ENCODE peak calls at places on chromosome 18, in four cellular contexts. L is colonic mucosa, Y is iPS DF 6.9, B is pancreas. U is an unnamed sample. For H3K27me3, the result is how much of the 10 kb centered on the place peaks cover.

GRCh38 chr18:9172506-9173127 is 36.0 kb downstream of the ANKRD12 start:
- DNase-seq in B (no peak), L (no peak), Y (no peak), U (no peak)

GRCh38 chr18:41237317-41237716 is 717.7 kb upstream of the PIK3C3 start:
- DNase-seq in B (no peak), Y (no peak), L (no peak), U (no peak)

GRCh38 chr18:5197032-5197434 is at the start of gene AKAIN1:
- DNase-seq in B (peak), Y (no peak), L (no peak), U (peak)

GRCh38 chr18:74012954-74013630 is 134.5 kb downstream of the FBXO15 start:
- DNase-seq in L (no peak), B (no peak), Y (no peak), U (no peak)

GRCh38 chr18:14908541-14908940 is 160.6 kb downstream of the ANKRD30B start:
- DNase-seq in B (no peak), Y (no peak), L (no peak), U (no peak)

GRCh38 chr18:51513525-51513924 is 316.0 kb upstream of the MEX3C start:
- DNase-seq in Y (no peak), B (no peak), L (no peak), U (no peak)

GRCh38 chr18:31102020-31102684 is at the start of gene DSC2:
- DNase-seq in B (peak), Y (no peak), L (peak), U (peak)

GRCh38 chr18:61322265-61322873 is 10.9 kb upstream of the CDH20 start:
- DNase-seq in L (peak), B (peak), Y (no peak), U (peak)

GRCh38 chr18:54558609-54559585 is 32.1 kb upstream of the DYNAP start:
- DNase-seq in B (no peak), L (peak), Y (no peak), U (no peak)

GRCh38 chr18:37561986-37562385 is 3.6 kb downstream of the CELF4 start:
- DNase-seq in Y (no peak), B (no peak), L (no peak), U (no peak)

GRCh38 chr18:9204659-9205058 is 68.1 kb downstream of the ANKRD12 start:
- DNase-seq in L (no peak), Y (no peak), B (no peak), U (no peak)

GRCh38 chr18:12376034-12376717 is 851 bp downstream of the AFG3L2 start:
- DNase-seq in L (peak), B (peak), Y (no peak), U (peak)

GRCh38 chr18:13220326-13220991 is 1.9 kb downstream of the LDLRAD4 start:
- DNase-seq in Y (no peak), B (no peak), L (peak), U (peak)

GRCh38 chr18:811192-812122 is 585 bp downstream of the YES1 start:
- DNase-seq in B (no peak), Y (no peak), L (peak), U (peak)

DNA sequence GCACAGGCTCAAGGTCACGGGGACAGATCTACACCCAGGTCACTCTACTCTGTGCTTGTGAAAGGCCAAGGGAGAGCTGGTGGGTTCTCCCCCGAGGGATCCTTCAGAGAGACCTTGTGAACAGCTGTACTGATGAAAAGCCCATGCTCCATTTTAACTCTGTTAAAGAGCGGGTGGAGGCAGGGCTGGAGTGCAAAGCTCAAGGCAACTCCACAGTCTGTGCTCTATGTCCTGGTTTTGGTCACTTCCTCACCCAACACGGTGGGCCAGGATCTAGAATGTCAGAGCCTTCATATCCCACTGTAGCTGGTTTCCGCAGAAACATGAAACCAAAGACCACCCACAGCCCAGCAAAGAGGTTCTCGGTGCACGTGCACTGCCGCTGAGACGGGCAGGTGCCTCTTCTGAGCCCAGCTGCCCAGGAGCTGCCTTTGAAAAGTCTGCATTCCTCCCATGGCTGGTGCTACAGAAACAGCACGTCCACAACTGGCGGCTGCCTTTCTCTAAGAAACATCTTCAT is 177.1 kb downstream of the LAMA1 start:
- DNase-seq in L (no peak), Y (no peak), B (no peak), U (no peak)
- H3K27me3 ChIP-seq in L (under half), Y (under half), B (under half), U (under half)

GRCh38 chr18:77009675-77010074 is 122.9 kb downstream of the MBP start:
- DNase-seq in L (no peak), Y (no peak), B (no peak), U (no peak)

GRCh38 chr18:77008006-77008405 is 124.6 kb downstream of the MBP start:
- DNase-seq in Y (no peak), L (no peak), B (no peak), U (no peak)

GRCh38 chr18:77007251-77007650 is 125.3 kb downstream of the MBP start:
- DNase-seq in Y (no peak), L (no peak), B (no peak), U (no peak)

GRCh38 chr18:77006305-77007175 is 126.0 kb downstream of the MBP start:
- DNase-seq in B (no peak), Y (no peak), L (no peak), U (no peak)

GRCh38 chr18:77008576-77009315 is 123.8 kb downstream of the MBP start:
- DNase-seq in L (no peak), B (no peak), Y (no peak), U (no peak)
- H3K27me3 ChIP-seq in L (under half), B (under half), Y (under half), U (under half)

GRCh38 chr18:22176622-22177495 is 7.5 kb downstream of the GATA6 start:
- DNase-seq in L (peak), B (peak), Y (no peak), U (peak)
- H3K27me3 ChIP-seq in L (under half), B (under half), Y (half or more), U (half or more)

GRCh38 chr18:48975817-48976649 is 25.3 kb upstream of the SMAD7 start:
- DNase-seq in Y (no peak), L (peak), B (peak), U (peak)

GRCh38 chr18:48973731-48974130 is 23.0 kb upstream of the SMAD7 start:
- DNase-seq in B (no peak), L (peak), Y (no peak), U (peak)

GRCh38 chr18:48977914-48978313 is 27.1 kb upstream of the SMAD7 start:
- DNase-seq in Y (no peak), B (no peak), L (no peak), U (no peak)

GRCh38 chr18:48974304-48975220 is 23.8 kb upstream of the SMAD7 start:
- DNase-seq in B (no peak), Y (no peak), L (no peak), U (no peak)

DNA sequence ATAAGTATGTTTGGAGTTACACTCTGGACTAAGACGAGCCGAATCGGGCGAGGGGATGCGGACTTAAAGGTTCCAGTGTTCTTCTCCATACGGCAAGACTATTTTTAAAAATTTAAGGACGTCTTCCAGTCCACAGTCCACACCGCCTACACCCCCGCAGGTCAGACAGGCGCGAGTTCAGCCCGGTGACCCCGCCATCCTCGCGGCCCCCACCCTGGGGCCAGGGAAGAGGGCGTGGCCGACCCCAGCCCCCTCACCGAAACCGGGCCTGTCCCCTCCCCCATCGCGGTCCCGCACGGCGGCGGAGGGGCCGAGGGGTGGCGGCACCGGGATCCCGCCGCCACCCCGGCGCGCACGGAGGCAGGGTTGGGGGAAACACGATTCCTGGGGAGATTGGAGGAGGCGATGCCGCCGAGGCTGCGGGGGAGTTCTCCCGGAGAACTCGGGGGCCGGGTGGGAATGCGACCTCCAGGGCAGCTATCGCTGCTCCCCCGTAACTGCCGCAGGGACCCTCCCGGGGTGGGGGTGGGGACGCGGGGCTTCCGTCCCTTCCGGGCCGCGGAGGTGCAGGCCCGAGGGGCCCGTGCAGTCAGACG is 24.6 kb upstream of the SMAD7 start:
- DNase-seq in L (no peak), Y (no peak), B (no peak), U (no peak)
- H3K27me3 ChIP-seq in L (under half), Y (under half), B (under half), U (under half)

DNA sequence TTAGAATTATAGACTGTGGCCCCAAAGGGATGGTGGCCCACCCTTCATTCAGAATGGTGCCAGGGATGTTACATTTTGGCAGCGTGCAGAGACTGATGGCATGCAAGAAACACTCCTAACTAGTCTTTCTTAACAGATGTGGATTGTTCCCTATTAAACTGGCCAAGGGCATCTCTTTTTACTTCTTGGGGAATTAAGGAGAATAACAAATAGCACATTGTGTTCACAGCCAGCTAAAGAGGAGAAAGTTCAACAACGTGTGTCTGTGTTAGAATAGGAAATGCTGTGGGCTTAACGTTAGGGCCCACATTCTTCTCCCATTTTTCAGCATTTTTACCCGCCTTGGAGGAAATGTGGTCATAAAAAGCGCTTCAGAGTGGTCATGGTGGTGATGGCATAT is 404.8 kb downstream of the CDH2 start:
- DNase-seq in Y (no peak), B (no peak), L (no peak), U (no peak)
- H3K27me3 ChIP-seq in Y (under half), B (under half), L (under half), U (under half)

GRCh38 chr18:58823385-58823784 is 41.3 kb upstream of the ZNF532 start:
- DNase-seq in Y (no peak), L (no peak), B (no peak), U (no peak)
- H3K27me3 ChIP-seq in Y (under half), L (under half), B (under half), U (under half)

U was measured in transverse colon.